ENCODE peak calls at places on chromosomes 13 and 19, in eight cellular contexts. S is globus pallidus; Q is iPS-NIHi11; R is A673; I is LoVo; A is stimulated activated CD4-positive, alpha-beta T cell treated with anti-CD3 and anti-CD28 coated beads, Interleukin-15, amount 100 ng/mL, for 48 hours; D is astrocyte of the spinal cord; O is activated CD4-positive, alpha-beta T cell treated with anti-CD3 and anti-CD28 coated beads, Interleukin-2, amount 10 ng/mL, durations not matched to agents 7 days and 5 days. F is an unnamed sample.

GRCh38 chr13:60135344-60135743 is 28.4 kb downstream of the DIAPH3 start:
- DNase-seq in Q (no peak), I (no peak), S (no peak), R (no peak), O (no peak), A (no peak), D (no peak), F (no peak)

GRCh38 chr13:108427355-108427754 is 157.8 kb downstream of the TNFSF13B start:
- DNase-seq in I (no peak), A (no peak), D (peak), S (no peak), Q (no peak), R (no peak), O (no peak), F (no peak)

GRCh38 chr13:44870456-44870929 is 118.8 kb downstream of the NUFIP1 start:
- DNase-seq in I (no peak), R (no peak), S (no peak), O (no peak), Q (no peak), D (no peak), A (no peak), F (no peak)

GRCh38 chr19:55676889-55677505 is 2.0 kb downstream of the EPN1 start:
- DNase-seq in I (no peak), D (no peak), R (no peak), A (no peak), Q (no peak), O (no peak), S (no peak), F (no peak)

GRCh38 chr19:39188960-39189359 is 7.8 kb upstream of the NCCRP1 start:
- DNase-seq in R (no peak), S (no peak), I (no peak), O (no peak), A (no peak), Q (no peak), D (no peak), F (no peak)

GRCh38 chr13:99980201-99981114 is 1.1 kb upstream of the ZIC2 start:
- DNase-seq in R (peak), Q (peak), I (peak), D (peak), A (peak), O (no peak), S (peak), F (peak)

GRCh38 chr13:98044301-98044700 is 90.8 kb downstream of the IPO5 start:
- DNase-seq in R (no peak), Q (no peak), A (no peak), S (no peak), I (no peak), D (no peak), O (no peak), F (peak)

GRCh38 chr13:74576504-74576903 is 442.3 kb upstream of the KLF12 start:
- DNase-seq in A (no peak), Q (no peak), O (no peak), D (no peak), S (no peak), R (no peak), I (no peak), F (no peak)

GRCh38 chr13:113049981-113050380 is 55.6 kb upstream of the F7 start:
- DNase-seq in D (no peak), Q (no peak), O (no peak), I (no peak), A (no peak), S (no peak), R (no peak), F (no peak)

GRCh38 chr19:55080121-55080914 is 4.6 kb downstream of the EPS8L1 start:
- DNase-seq in S (no peak), I (no peak), Q (peak), A (peak), R (peak), O (peak), D (peak), F (peak)

GRCh38 chr13:47168086-47168485 is 271.2 kb upstream of the HTR2A start:
- DNase-seq in Q (no peak), A (no peak), I (no peak), S (no peak), R (no peak), D (peak), O (no peak), F (no peak)

GRCh38 chr19:28535352-28535775 is 677.6 kb downstream of the UQCRFS1 start:
- DNase-seq in O (no peak), R (no peak), I (no peak), A (no peak), S (no peak), Q (no peak), D (no peak), F (peak)

GRCh38 chr19:1907563-1908363 is 2.6 kb downstream of the ADAT3 start:
- DNase-seq in D (no peak), R (no peak), O (no peak), Q (no peak), I (no peak), S (peak), A (no peak), F (no peak)

GRCh38 chr19:33156354-33156753 is 24.4 kb downstream of the WDR88 start:
- DNase-seq in A (no peak), I (no peak), D (no peak), Q (no peak), R (no peak), O (no peak), S (no peak), F (no peak)

GRCh38 chr13:79128158-79128557 is 277.9 kb downstream of the RBM26 start:
- DNase-seq in A (no peak), O (no peak), D (peak), S (no peak), Q (no peak), I (peak), R (no peak), F (no peak)

F was measured in RPMI8226.